ENCODE peak calls at places on chromosome 16, in six cellular contexts. Q, E, X, M, Z and T are unnamed samples.

GRCh38 chr16:15897834-15898254 is 9.4 kb upstream of the CEP20 start:
- DNase-seq in M (no peak), Q (no peak), E (peak), Z (no peak), X (peak), T (no peak)

GRCh38 chr16:2836646-2837508 is 6.8 kb downstream of the ZG16B start:
- DNase-seq in E (no peak), X (no peak), M (no peak), Z (no peak), Q (no peak), T (no peak)

GRCh38 chr16:27598921-27599565 is 49.1 kb downstream of the KATNIP start:
- DNase-seq in Q (no peak), M (no peak), Z (no peak), E (no peak), X (no peak), T (no peak)

GRCh38 chr16:57994778-57995177 is 5.7 kb downstream of the ZNF319 start:
- DNase-seq in Z (no peak), X (peak), M (no peak), E (peak), Q (no peak), T (peak)

GRCh38 chr16:74862743-74863244 is 88.2 kb upstream of the FA2H start:
- DNase-seq in X (peak), M (peak), Z (no peak), Q (no peak), E (peak), T (no peak)

GRCh38 chr16:850668-851067 is 50.1 kb upstream of the GNG13 start:
- DNase-seq in E (no peak), Q (no peak), Z (no peak), M (no peak), X (no peak), T (no peak)

GRCh38 chr16:27374794-27375499 is 27.0 kb upstream of the IL21R start:
- DNase-seq in M (peak), Q (no peak), Z (peak), E (peak), X (peak), T (peak)

GRCh38 chr16:9280067-9280466 is 188.6 kb downstream of the HAPSTR1 start:
- DNase-seq in E (no peak), X (no peak), Z (no peak), Q (no peak), M (no peak), T (no peak)

GRCh38 chr16:28529124-28529523 is 9.7 kb downstream of the NUPR1 start:
- DNase-seq in E (no peak), Q (no peak), M (no peak), Z (no peak), X (no peak), T (no peak)

GRCh38 chr16:897701-898100 is 73.1 kb downstream of the LMF1 start:
- DNase-seq in E (no peak), Z (no peak), X (no peak), M (no peak), Q (no peak), T (no peak)

GRCh38 chr16:71421911-71422310 is 19.9 kb downstream of the TLE7 start:
- DNase-seq in M (no peak), Z (no peak), X (peak), E (peak), Q (no peak), T (peak)

GRCh38 chr16:23318639-23319038 is 16.5 kb downstream of the SCNN1B start:
- DNase-seq in X (no peak), E (no peak), M (no peak), Z (no peak), Q (no peak), T (no peak)

GRCh38 chr16:85359147-85359822 is 247.0 kb upstream of the CIBAR2 start:
- DNase-seq in X (no peak), E (peak), Z (no peak), M (no peak), Q (no peak), T (no peak)

GRCh38 chr16:49491111-49491670 is 117.6 kb downstream of the C16orf78 start:
- DNase-seq in Z (no peak), X (no peak), E (no peak), Q (no peak), M (no peak), T (peak)

GRCh38 chr16:11916524-11917285 is 949 bp upstream of the GSPT1 start:
- DNase-seq in E (no peak), Q (no peak), X (no peak), M (no peak), Z (no peak), T (no peak)

GRCh38 chr16:64933890-64934289 is 188.0 kb downstream of the CDH11 start:
- DNase-seq in X (no peak), E (peak), M (no peak), Z (no peak), Q (no peak), T (peak)

GRCh38 chr16:51538707-51539604 is 387.9 kb upstream of the SALL1 start:
- DNase-seq in Z (peak), E (peak), M (peak), X (no peak), Q (no peak), T (no peak)

GRCh38 chr16:27726621-27727275 is 176.8 kb downstream of the KATNIP start:
- DNase-seq in X (no peak), Q (no peak), M (no peak), Z (no peak), E (peak), T (no peak)

GRCh38 chr16:84604477-84605013 is 13.3 kb downstream of the COTL1 start:
- DNase-seq in Q (no peak), M (no peak), E (peak), Z (no peak), X (no peak), T (no peak)

GRCh38 chr16:3739636-3740035 is 22.3 kb upstream of the TRAP1 start:
- DNase-seq in M (no peak), Q (no peak), X (no peak), Z (no peak), E (no peak), T (no peak)

GRCh38 chr16:67516296-67517177 is 12.1 kb upstream of the RIPOR1 start:
- DNase-seq in Q (no peak), Z (no peak), M (peak), E (peak), X (no peak), T (no peak)

GRCh38 chr16:85686912-85687591 is 1.7 kb downstream of the GINS2 start:
- DNase-seq in Z (no peak), X (no peak), M (no peak), Q (no peak), E (no peak), T (no peak)

GRCh38 chr16:57667526-57668258 is 414 bp upstream of the ADGRG3 start:
- DNase-seq in X (no peak), Z (no peak), Q (no peak), M (no peak), E (peak), T (no peak)

GRCh38 chr16:12082207-12082606 is 105.7 kb downstream of the SNX29 start:
- DNase-seq in Q (no peak), M (no peak), E (no peak), X (no peak), Z (no peak), T (no peak)

GRCh38 chr16:81560979-81561657 is 116.5 kb downstream of the CMIP start:
- DNase-seq in Z (no peak), M (no peak), Q (no peak), X (no peak), E (peak), T (no peak)

GRCh38 chr16:66256919-66257318 is 109.6 kb upstream of the CDH5 start:
- DNase-seq in M (no peak), Q (no peak), Z (no peak), X (no peak), E (no peak), T (no peak)

GRCh38 chr16:15973460-15973859 is 24.0 kb downstream of the ABCC1 start:
- DNase-seq in X (no peak), M (no peak), Q (no peak), Z (no peak), E (no peak), T (no peak)

GRCh38 chr16:85222151-85222863 is 110.0 kb upstream of the CIBAR2 start:
- DNase-seq in Q (no peak), E (peak), Z (no peak), X (no peak), M (no peak), T (no peak)

GRCh38 chr16:28166394-28167208 is 45.2 kb downstream of the XPO6 start:
- DNase-seq in E (peak), Z (no peak), Q (no peak), M (peak), X (no peak), T (no peak)

GRCh38 chr16:16038950-16039349 is 89.5 kb downstream of the ABCC1 start:
- DNase-seq in X (no peak), M (no peak), E (no peak), Z (no peak), Q (no peak), T (no peak)

GRCh38 chr16:69513180-69513966 is 52.4 kb upstream of the NFAT5 start:
- DNase-seq in M (peak), X (no peak), E (no peak), Z (peak), Q (no peak), T (no peak)

GRCh38 chr16:57574646-57575467 is 32.4 kb downstream of the ADGRG5 start:
- DNase-seq in Q (no peak), M (no peak), Z (no peak), X (peak), E (no peak), T (no peak)

GRCh38 chr16:3675601-3676130 is 21.2 kb downstream of the DNASE1 start:
- DNase-seq in M (no peak), Z (no peak), Q (no peak), X (no peak), E (no peak), T (no peak)

GRCh38 chr16:1771072-1771863 is at the start of gene NME3:
- DNase-seq in E (peak), Z (no peak), Q (peak), X (peak), M (no peak), T (peak)

GRCh38 chr16:49615606-49616005 is 240.3 kb downstream of the ZNF423 start:
- DNase-seq in E (no peak), M (no peak), Z (no peak), X (no peak), Q (no peak), T (no peak)

GRCh38 chr16:67404740-67405226 is 11.5 kb upstream of the TPPP3 start:
- DNase-seq in X (no peak), E (no peak), M (peak), Z (no peak), Q (no peak), T (no peak)

GRCh38 chr16:77868478-77868877 is 80.1 kb downstream of the VAT1L start:
- DNase-seq in E (no peak), Q (no peak), X (peak), M (no peak), Z (no peak), T (no peak)

GRCh38 chr16:77920984-77921383 is 101.4 kb upstream of the CLEC3A start:
- DNase-seq in E (no peak), M (no peak), Q (no peak), X (no peak), Z (no peak), T (no peak)

GRCh38 chr16:15874745-15875314 is 13.6 kb downstream of the CEP20 start:
- DNase-seq in Z (peak), Q (no peak), M (no peak), X (no peak), E (peak), T (peak)

GRCh38 chr16:87319997-87320491 is 2.9 kb upstream of the C16orf95 start:
- DNase-seq in Z (no peak), X (no peak), M (no peak), Q (no peak), E (no peak), T (no peak)
- TF ChIP-seq CTCF in Z (no peak), X (no peak), M (no peak), Q (no peak), E (no peak), T (no peak)

GRCh38 chr16:14309001-14309886 is 238.1 kb downstream of the MRTFB start:
- DNase-seq in Q (no peak), Z (no peak), M (no peak), X (peak), E (no peak), T (no peak)
- TF ChIP-seq CTCF in Q (no peak), Z (peak), M (peak), X (no peak), E (no peak), T (no peak)

GRCh38 chr16:79598341-79599181 is 2.0 kb downstream of the MAF start:
- DNase-seq in X (no peak), Q (no peak), M (no peak), Z (no peak), E (peak), T (peak)
- TF ChIP-seq CTCF in X (no peak), Q (no peak), M (peak), Z (no peak), E (peak), T (no peak)

DNA sequence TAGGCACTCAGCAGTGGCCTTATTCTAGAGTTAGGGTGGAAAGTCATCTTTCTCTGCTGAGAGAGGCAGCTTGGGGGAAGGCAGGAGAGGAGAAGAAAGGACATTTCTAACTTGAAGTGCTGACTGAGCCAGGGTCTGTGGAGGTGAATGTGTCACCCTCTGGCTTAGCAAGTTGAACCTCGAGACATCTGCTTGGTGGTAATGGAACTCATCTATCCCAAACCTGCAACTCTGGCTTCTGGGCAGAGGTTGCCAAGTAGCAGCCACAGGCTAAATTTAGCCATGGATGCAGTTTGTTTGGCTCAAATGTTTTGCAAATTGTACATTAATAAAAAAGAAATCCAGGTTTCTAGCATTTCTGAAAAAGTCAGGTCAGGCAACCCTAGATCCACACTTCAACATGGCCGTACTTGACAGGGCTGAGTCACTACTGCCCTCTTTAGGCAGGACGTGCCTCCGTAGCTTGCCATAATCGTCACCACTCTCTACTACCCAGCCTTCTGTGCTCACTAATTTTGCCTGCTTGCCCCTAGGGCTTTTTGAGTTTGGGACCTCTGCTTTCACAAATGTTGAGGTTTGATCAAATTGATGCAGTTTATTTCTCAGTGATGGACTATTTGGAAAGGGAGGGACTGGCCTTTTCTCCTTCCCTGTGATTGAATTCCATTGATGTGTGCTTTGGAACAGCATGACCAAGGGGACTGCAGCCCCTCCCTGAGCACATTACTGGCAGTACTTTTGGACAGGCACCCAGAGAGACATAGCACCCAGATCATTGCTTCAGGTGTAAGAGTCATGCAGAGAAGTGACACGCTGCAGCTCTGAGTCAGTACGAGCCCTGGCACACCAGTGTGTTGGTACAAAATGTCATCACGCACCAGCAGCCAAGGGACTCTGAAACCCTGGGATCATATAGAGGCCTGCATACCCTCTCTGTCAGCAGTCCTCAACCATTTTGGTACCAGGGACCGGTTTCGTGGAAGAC is 5.2 kb downstream of the CDH13 start:
- DNase-seq in X (no peak), M (no peak), E (peak), Z (no peak), Q (no peak), T (no peak)
- TF ChIP-seq CTCF in X (no peak), M (peak), E (peak), Z (peak), Q (no peak), T (no peak)

GRCh38 chr16:52553322-52553721 is 6.4 kb upstream of the TOX3 start:
- DNase-seq in Q (no peak), M (no peak), X (no peak), E (no peak), Z (no peak), T (no peak)
- TF ChIP-seq CTCF in Q (no peak), M (peak), X (no peak), E (no peak), Z (peak), T (peak)

DNA sequence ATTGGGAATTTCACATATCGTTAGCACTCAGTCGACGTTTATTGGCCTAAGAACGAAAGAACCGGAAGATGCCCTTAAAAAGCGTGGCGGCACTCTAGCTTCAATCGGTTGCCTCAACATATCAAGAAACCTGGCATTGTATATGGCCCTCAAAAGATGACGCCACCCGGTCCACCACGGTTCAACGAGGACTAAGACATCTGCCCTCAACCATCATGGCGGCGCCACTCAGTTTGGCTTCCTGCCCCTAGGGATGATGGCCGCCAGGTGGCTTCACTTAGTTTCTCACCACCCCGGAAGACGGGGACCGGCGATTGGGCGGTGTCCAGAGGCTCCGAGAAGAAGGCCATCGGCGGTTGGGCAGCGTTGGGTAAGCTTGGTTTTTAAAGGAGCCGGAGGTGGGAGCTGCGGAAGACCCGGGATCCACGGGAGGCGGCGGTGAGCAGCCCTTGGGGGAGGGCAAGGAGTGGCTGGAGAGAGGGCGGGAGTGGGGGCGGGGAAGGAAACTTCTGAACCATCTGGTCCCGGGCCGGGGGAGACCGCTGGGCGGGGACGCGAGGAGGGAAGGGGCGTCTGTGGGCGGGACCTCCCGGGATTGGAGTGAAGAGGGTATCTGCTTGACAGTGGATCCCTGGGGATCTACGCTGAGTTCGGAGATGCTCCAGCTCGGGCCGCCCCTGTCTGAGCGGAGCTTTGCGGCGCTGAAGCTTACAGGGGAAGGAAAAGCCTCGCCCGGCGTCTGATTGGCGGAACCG is at the start of gene PRR14:
- DNase-seq in Z (peak), M (peak), E (peak), X (peak), Q (peak), T (peak)
- TF ChIP-seq CTCF in Z (peak), M (peak), E (no peak), X (no peak), Q (no peak), T (peak)

DNA sequence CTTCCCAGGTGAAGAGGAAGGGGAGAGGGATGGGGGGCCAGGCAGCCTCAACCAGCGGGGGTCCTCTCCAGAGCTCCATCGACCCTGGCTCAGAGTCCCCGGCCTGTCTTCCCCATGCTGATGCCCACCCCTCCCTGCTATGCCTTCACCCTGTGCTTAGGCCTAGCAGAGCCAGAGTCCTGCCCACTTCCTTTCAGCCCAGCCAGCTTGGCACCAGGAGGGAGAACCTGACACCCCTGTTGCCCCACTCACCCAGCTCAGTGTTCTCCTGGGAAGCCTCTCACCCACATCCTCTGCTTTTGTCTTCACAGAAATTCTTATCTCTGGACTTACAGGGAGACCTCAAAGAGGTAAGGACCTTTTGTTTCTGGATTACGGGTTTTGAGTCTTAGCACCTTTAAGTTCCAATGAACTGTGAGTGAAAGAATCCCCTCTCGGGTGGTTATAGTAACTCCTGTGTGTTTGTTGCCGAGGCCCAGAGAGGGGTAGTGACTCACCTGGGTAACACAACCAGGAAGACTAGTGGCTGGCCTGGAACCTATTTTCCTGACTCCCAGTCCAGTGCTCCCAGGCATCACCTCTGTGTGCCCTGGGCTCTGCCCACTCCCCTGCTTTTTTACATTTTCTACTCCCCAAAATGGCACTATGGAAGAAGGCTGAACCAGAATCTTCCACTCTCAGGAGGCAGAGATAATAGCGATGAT is 53.4 kb downstream of the CES1 start:
- DNase-seq in E (no peak), Z (no peak), M (no peak), X (no peak), Q (no peak), T (no peak)
- TF ChIP-seq CTCF in E (no peak), Z (no peak), M (no peak), X (no peak), Q (no peak), T (no peak)

GRCh38 chr16:73057369-73058210 is 9.7 kb upstream of the ZFHX3 start:
- DNase-seq in E (no peak), M (no peak), Q (no peak), Z (no peak), X (peak), T (peak)
- TF ChIP-seq CTCF in E (peak), M (peak), Q (no peak), Z (peak), X (peak), T (no peak)